ENCODE peak calls at places on chromosomes 7 and 10, in ten cellular contexts. F, Y, A, D, L, E, S, O, Q and W are unnamed samples.

GRCh38 chr10:93701903-93702277 is 502 bp downstream of the FRA10AC1 start:
- DNase-seq in F (no peak), Y (no peak), A (no peak), D (peak), L (peak), E (peak), S (no peak), O (no peak), Q (no peak), W (peak)

GRCh38 chr10:116888380-116889055 is 39.2 kb downstream of the ENO4 start:
- DNase-seq in F (peak), Y (peak), A (no peak), D (peak), L (peak), E (peak), S (peak), O (no peak), Q (no peak), W (no peak)

GRCh38 chr7:70051726-70052125 is 453.5 kb downstream of the AUTS2 start:
- DNase-seq in F (no peak), Y (no peak), A (no peak), D (no peak), L (no peak), E (no peak), S (no peak), O (no peak), Q (no peak), W (no peak)

GRCh38 chr7:73742338-73742752 is 3.7 kb upstream of the ABHD11 start:
- DNase-seq in F (peak), Y (no peak), A (no peak), D (no peak), L (no peak), E (no peak), S (peak), O (no peak), Q (no peak), W (no peak)

GRCh38 chr10:6561552-6561951 is 18.5 kb downstream of the PRKCQ start:
- DNase-seq in F (no peak), Y (no peak), A (no peak), D (no peak), L (no peak), E (no peak), S (no peak), O (no peak), Q (peak), W (no peak)

GRCh38 chr10:130739757-130740145 is 571.8 kb downstream of the TCERG1L start:
- DNase-seq in F (no peak), Y (no peak), A (no peak), D (no peak), L (no peak), E (no peak), S (no peak), O (no peak), Q (no peak), W (no peak)

GRCh38 chr7:128735433-128735832 is 3.7 kb upstream of the CALU start:
- DNase-seq in F (no peak), Y (no peak), A (no peak), D (no peak), L (no peak), E (no peak), S (no peak), O (no peak), Q (no peak), W (no peak)

GRCh38 chr7:149496642-149497391 is 792 bp downstream of the ZNF746 start:
- DNase-seq in F (peak), Y (no peak), A (no peak), D (no peak), L (no peak), E (peak), S (peak), O (peak), Q (peak), W (peak)

GRCh38 chr7:151396328-151396970 is 13.4 kb downstream of the WDR86 start:
- DNase-seq in F (no peak), Y (no peak), A (no peak), D (no peak), L (no peak), E (no peak), S (no peak), O (no peak), Q (no peak), W (no peak)

GRCh38 chr10:34156781-34157425 is 658.2 kb downstream of the PARD3 start:
- DNase-seq in F (no peak), Y (peak), A (no peak), D (no peak), L (no peak), E (peak), S (no peak), O (no peak), Q (no peak), W (no peak)

GRCh38 chr7:17312641-17313040 is 14.2 kb downstream of the AHR start:
- DNase-seq in F (no peak), Y (no peak), A (no peak), D (no peak), L (no peak), E (no peak), S (no peak), O (no peak), Q (no peak), W (no peak)

GRCh38 chr10:65931291-65932080 is 994.4 kb upstream of the LRRTM3 start:
- DNase-seq in F (no peak), Y (no peak), A (no peak), D (no peak), L (no peak), E (no peak), S (no peak), O (no peak), Q (no peak), W (no peak)

GRCh38 chr10:110724116-110724701 is 80.1 kb downstream of the RBM20 start:
- DNase-seq in F (no peak), Y (no peak), A (no peak), D (no peak), L (no peak), E (no peak), S (no peak), O (no peak), Q (peak), W (no peak)

GRCh38 chr10:120979435-120980315 is 128.5 kb downstream of the WDR11 start:
- DNase-seq in F (peak), Y (no peak), A (peak), D (no peak), L (no peak), E (peak), S (peak), O (peak), Q (peak), W (no peak)

GRCh38 chr7:90312745-90313144 is 8.4 kb downstream of the FAM237B start:
- DNase-seq in F (no peak), Y (no peak), A (no peak), D (no peak), L (no peak), E (peak), S (no peak), O (no peak), Q (no peak), W (no peak)

GRCh38 chr10:101229275-101230184 is at the start of gene LBX1:
- DNase-seq in F (no peak), Y (no peak), A (no peak), D (no peak), L (no peak), E (no peak), S (no peak), O (no peak), Q (no peak), W (no peak)

GRCh38 chr7:12633589-12633988 is 53.8 kb upstream of the ARL4A start:
- DNase-seq in F (no peak), Y (no peak), A (no peak), D (no peak), L (no peak), E (peak), S (no peak), O (no peak), Q (no peak), W (no peak)

GRCh38 chr10:76336213-76336963 is 905.0 kb downstream of the LRMDA start:
- DNase-seq in F (no peak), Y (no peak), A (no peak), D (no peak), L (no peak), E (no peak), S (no peak), O (no peak), Q (no peak), W (no peak)

GRCh38 chr10:44172883-44173557 is 211.9 kb downstream of the CXCL12 start:
- DNase-seq in F (no peak), Y (no peak), A (no peak), D (no peak), L (no peak), E (no peak), S (no peak), O (no peak), Q (no peak), W (no peak)

GRCh38 chr10:101563497-101564040 is 24.5 kb downstream of the POLL start:
- DNase-seq in F (no peak), Y (no peak), A (no peak), D (no peak), L (no peak), E (no peak), S (no peak), O (no peak), Q (no peak), W (no peak)

GRCh38 chr10:119031496-119032059 is 2.1 kb downstream of the NANOS1 start:
- DNase-seq in F (no peak), Y (no peak), A (no peak), D (no peak), L (no peak), E (no peak), S (no peak), O (no peak), Q (no peak), W (no peak)

GRCh38 chr10:119030421-119031250 is 1.1 kb downstream of the NANOS1 start:
- DNase-seq in F (peak), Y (no peak), A (peak), D (no peak), L (no peak), E (peak), S (peak), O (peak), Q (peak), W (peak)

GRCh38 chr10:119026301-119027110 is 3.0 kb upstream of the NANOS1 start:
- DNase-seq in F (no peak), Y (no peak), A (no peak), D (no peak), L (no peak), E (no peak), S (no peak), O (no peak), Q (no peak), W (no peak)

GRCh38 chr10:119029613-119030420 is at the start of gene NANOS1:
- DNase-seq in F (peak), Y (no peak), A (peak), D (no peak), L (no peak), E (no peak), S (peak), O (peak), Q (peak), W (peak)

DNA sequence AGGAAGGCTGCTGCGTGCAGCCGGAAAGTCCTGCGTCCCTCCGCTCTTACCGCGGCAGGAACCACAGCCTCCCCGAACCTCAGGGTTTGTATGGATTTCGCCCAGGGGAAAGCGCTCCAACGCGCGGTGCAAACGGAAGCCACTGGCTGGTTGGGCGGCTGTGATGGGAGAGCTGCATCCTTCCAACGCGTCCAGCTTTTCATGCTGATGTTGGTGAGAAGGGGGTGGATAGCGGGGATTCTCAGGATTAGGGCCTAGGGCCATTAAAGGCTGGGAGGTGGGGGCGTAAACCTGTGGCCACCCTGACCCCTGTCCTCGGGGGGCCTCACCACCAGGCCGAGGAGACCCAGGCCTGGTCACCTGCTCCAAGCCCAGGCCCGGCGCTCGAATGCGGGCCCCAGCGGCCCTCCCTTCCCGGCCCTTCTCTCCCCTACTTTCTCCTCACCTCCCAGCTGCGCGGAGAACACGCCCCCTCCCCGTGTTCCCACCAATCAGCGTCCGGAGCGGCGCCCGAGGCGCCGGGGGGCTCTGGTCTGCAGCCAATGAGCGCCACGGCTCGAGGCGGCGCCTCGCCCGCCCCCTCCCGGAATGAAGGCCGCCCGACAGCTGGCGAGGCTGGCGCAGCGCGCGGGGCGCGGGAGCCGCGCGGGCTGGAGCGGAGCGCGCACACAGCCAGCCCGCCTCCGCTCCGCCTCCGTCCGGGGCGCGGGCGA is 458 bp upstream of the NANOS1 start:
- DNase-seq in F (peak), Y (peak), A (peak), D (no peak), L (no peak), E (peak), S (peak), O (peak), Q (peak), W (peak)
- TF ChIP-seq CTCF in F (peak), Y (peak), A (no peak), D (peak), L (no peak), E (no peak), S (no peak), O (no peak), Q (no peak), W (peak)

GRCh38 chr10:111762114-111762513 is 421.5 kb downstream of the GPAM start:
- DNase-seq in F (no peak), Y (no peak), A (no peak), D (no peak), L (no peak), E (no peak), S (no peak), O (no peak), Q (peak), W (no peak)
- TF ChIP-seq CTCF in F (no peak), Y (no peak), A (peak), D (no peak), L (no peak), E (no peak), S (no peak), O (no peak), Q (no peak), W (no peak)

GRCh38 chr10:125627646-125628045 is 55.3 kb downstream of the TEX36 start:
- DNase-seq in F (no peak), Y (no peak), A (no peak), D (no peak), L (no peak), E (no peak), S (no peak), O (no peak), Q (no peak), W (no peak)

GRCh38 chr10:125628251-125629049 is 54.5 kb downstream of the TEX36 start:
- DNase-seq in F (no peak), Y (no peak), A (no peak), D (no peak), L (no peak), E (no peak), S (no peak), O (no peak), Q (no peak), W (no peak)

GRCh38 chr10:125626671-125627070 is 56.3 kb downstream of the TEX36 start:
- DNase-seq in F (no peak), Y (no peak), A (no peak), D (no peak), L (no peak), E (no peak), S (no peak), O (peak), Q (no peak), W (no peak)

GRCh38 chr10:125631806-125632205 is 51.2 kb downstream of the TEX36 start:
- DNase-seq in F (no peak), Y (no peak), A (no peak), D (no peak), L (no peak), E (no peak), S (no peak), O (no peak), Q (no peak), W (no peak)

GRCh38 chr10:125629758-125630376 is 53.1 kb downstream of the TEX36 start:
- DNase-seq in F (no peak), Y (no peak), A (no peak), D (no peak), L (peak), E (peak), S (peak), O (no peak), Q (no peak), W (peak)
- TF ChIP-seq CTCF in F (no peak), Y (peak), A (peak), D (peak), L (peak), E (peak), S (no peak), O (peak), Q (no peak), W (peak)

GRCh38 chr7:117155694-117156093 is 167.2 kb downstream of the WNT2 start:
- DNase-seq in F (no peak), Y (no peak), A (no peak), D (no peak), L (no peak), E (no peak), S (no peak), O (no peak), Q (no peak), W (no peak)

GRCh38 chr7:117157871-117158209 is 165.0 kb downstream of the WNT2 start:
- DNase-seq in F (no peak), Y (no peak), A (no peak), D (no peak), L (no peak), E (no peak), S (no peak), O (no peak), Q (no peak), W (no peak)

GRCh38 chr7:117158941-117159705 is 163.7 kb downstream of the WNT2 start:
- DNase-seq in F (no peak), Y (peak), A (no peak), D (peak), L (no peak), E (no peak), S (no peak), O (no peak), Q (no peak), W (no peak)

GRCh38 chr7:117154721-117155120 is 168.1 kb downstream of the WNT2 start:
- DNase-seq in F (no peak), Y (no peak), A (no peak), D (no peak), L (no peak), E (no peak), S (no peak), O (no peak), Q (no peak), W (no peak)

GRCh38 chr7:117157121-117157870 is 165.6 kb downstream of the WNT2 start:
- DNase-seq in F (no peak), Y (peak), A (no peak), D (peak), L (no peak), E (peak), S (no peak), O (no peak), Q (no peak), W (no peak)
- TF ChIP-seq CTCF in F (no peak), Y (peak), A (no peak), D (peak), L (peak), E (peak), S (no peak), O (no peak), Q (no peak), W (no peak)

DNA sequence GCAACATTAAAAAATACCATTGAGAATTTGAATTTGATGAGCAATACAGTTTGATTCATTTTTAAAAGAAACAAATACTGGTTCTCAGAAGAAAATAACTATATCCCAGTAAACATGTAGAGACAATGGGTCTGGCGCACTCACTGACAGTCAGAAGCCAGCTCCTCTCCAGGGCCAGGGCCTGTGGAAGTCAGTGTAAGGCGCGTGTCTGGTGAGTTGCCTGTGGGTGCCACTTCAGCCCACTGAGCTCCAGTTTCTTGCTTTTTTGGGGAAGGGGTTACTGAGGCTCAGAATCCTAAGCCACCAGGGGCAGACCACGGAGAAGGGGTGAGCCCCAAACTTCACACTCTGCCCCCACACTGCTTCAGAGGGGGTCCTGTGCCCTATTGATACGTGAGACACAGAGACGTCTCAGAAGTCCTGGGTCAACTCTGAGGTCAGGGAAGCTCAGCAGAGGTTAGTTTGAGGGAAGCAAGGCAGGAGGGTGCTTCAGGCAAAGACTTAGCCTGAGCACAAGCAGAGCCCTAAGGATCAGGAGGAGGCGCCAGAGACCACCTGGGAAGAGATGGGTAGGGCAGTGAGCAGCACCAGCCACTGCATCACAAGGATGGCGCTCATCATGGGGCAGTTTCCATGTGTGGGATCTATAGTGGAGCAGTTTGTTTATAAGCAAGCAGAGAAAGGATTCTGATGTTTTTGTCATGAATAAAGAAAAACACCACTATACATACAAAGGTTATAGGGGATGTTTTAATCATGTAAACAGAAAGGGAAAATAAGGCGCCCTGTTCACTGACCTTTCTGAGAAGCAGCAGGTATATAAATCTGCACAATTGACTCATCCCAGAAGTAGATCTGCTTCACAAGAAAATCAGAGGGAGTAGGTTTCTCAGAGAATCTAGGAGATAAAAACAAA is 95.7 kb downstream of the PKD1L1 start:
- DNase-seq in F (no peak), Y (no peak), A (no peak), D (no peak), L (no peak), E (no peak), S (peak), O (peak), Q (peak), W (no peak)
- TF ChIP-seq CTCF in F (no peak), Y (peak), A (peak), D (peak), L (peak), E (peak), S (no peak), O (no peak), Q (no peak), W (peak)